ENCODE peak calls at places on chromosomes 3 and 15, in five cellular contexts. Z, S, C, N and O are unnamed samples. For H3K36me3, the result is how much of the 10 kb centered on the place peaks cover.

GRCh38 chr3:119831941-119832371 is 50.1 kb downstream of the NR1I2 start:
- DNase-seq in Z (no peak), N (no peak), C (no peak), S (no peak), O (no peak)

GRCh38 chr15:56491110-56491722 is 26.3 kb upstream of the MNS1 start:
- DNase-seq in N (peak), S (peak), C (no peak), Z (peak), O (no peak)

GRCh38 chr3:138440596-138440995 is 6.2 kb downstream of the ESYT3 start:
- DNase-seq in C (no peak), S (no peak), Z (no peak), N (no peak), O (no peak)

GRCh38 chr15:78327442-78327841 is 12.7 kb upstream of the CRABP1 start:
- DNase-seq in S (no peak), Z (no peak), N (no peak), C (no peak), O (no peak)

GRCh38 chr3:194272861-194273266 is 78.3 kb downstream of the CPN2 start:
- DNase-seq in N (peak), C (no peak), Z (peak), S (peak), O (peak)

GRCh38 chr3:21860657-21861056 is 109.6 kb upstream of the ZNF385D start:
- DNase-seq in C (no peak), Z (no peak), S (no peak), N (no peak), O (no peak)

GRCh38 chr3:64104006-64104405 is 80.7 kb upstream of the PSMD6 start:
- DNase-seq in S (no peak), N (no peak), Z (peak), C (no peak), O (no peak)

GRCh38 chr3:107432013-107432515 is 54.8 kb downstream of the CCDC54 start:
- DNase-seq in C (no peak), N (peak), S (no peak), Z (peak), O (no peak)

GRCh38 chr3:139759470-139759869 is 81.7 kb upstream of the NMNAT3 start:
- DNase-seq in S (no peak), C (no peak), N (no peak), Z (no peak), O (no peak)

GRCh38 chr3:50627407-50628051 is 10.6 kb downstream of the MAPKAPK3 start:
- DNase-seq in S (no peak), Z (no peak), C (no peak), N (no peak), O (no peak)

GRCh38 chr3:60146121-60146520 is 1096.3 kb upstream of the CFAP20DC start:
- DNase-seq in C (no peak), Z (no peak), S (no peak), N (no peak), O (no peak)

GRCh38 chr3:189304465-189305341 is 132.9 kb downstream of the TPRG1 start:
- DNase-seq in Z (peak), S (no peak), C (no peak), N (no peak), O (no peak)

GRCh38 chr3:48151058-48151806 is 37.0 kb downstream of the CDC25A start:
- DNase-seq in S (peak), Z (peak), C (no peak), N (peak), O (peak)

GRCh38 chr15:79071901-79072300 is 18.7 kb downstream of the RASGRF1 start:
- DNase-seq in N (peak), S (peak), Z (no peak), C (no peak), O (peak)

GRCh38 chr3:177597325-177598109 is 400.2 kb upstream of the TBL1XR1 start:
- DNase-seq in C (no peak), Z (no peak), N (peak), S (peak), O (no peak)

GRCh38 chr3:150577854-150578253 is 25.3 kb upstream of the SELENOT start:
- DNase-seq in C (no peak), N (no peak), S (no peak), Z (no peak), O (no peak)

GRCh38 chr3:99869621-99870020 is 52.0 kb downstream of the CMSS1 start:
- DNase-seq in S (no peak), Z (no peak), N (peak), C (no peak), O (no peak)

GRCh38 chr3:124811441-124811840 is 75.7 kb downstream of the ITGB5 start:
- DNase-seq in Z (no peak), C (no peak), S (no peak), N (no peak), O (no peak)

GRCh38 chr3:40532252-40532651 is 7.5 kb downstream of the ZNF621 start:
- DNase-seq in C (no peak), Z (no peak), S (no peak), N (no peak), O (no peak)

GRCh38 chr3:52225452-52226228 is at the start of gene TLR9:
- DNase-seq in C (no peak), Z (peak), S (no peak), N (no peak), O (peak)

GRCh38 chr15:72307036-72307435 is 12.9 kb downstream of the CELF6 start:
- DNase-seq in N (no peak), Z (no peak), S (peak), C (no peak), O (no peak)

GRCh38 chr3:126850370-126851085 is 132.4 kb upstream of the PLXNA1 start:
- DNase-seq in N (peak), Z (no peak), S (peak), C (no peak), O (peak)

GRCh38 chr3:25945836-25946235 is 155.9 kb downstream of the OXSM start:
- DNase-seq in Z (no peak), S (no peak), C (no peak), N (no peak), O (no peak)

GRCh38 chr15:69718916-69719315 is 266.3 kb downstream of the RPLP1 start:
- DNase-seq in N (peak), C (no peak), Z (no peak), S (no peak), O (peak)

GRCh38 chr3:60217156-60217911 is 1033.9 kb downstream of the FHIT start:
- DNase-seq in N (no peak), Z (no peak), S (no peak), C (no peak), O (no peak)

GRCh38 chr15:48784756-48785155 is 26.1 kb downstream of the CEP152 start:
- DNase-seq in N (no peak), Z (no peak), S (no peak), C (no peak), O (no peak)
- H3K36me3 ChIP-seq in N (under half), Z (under half), S (under half), C (under half), O (under half)

GRCh38 chr15:48340111-48340510 is 8.9 kb downstream of the DUT start:
- DNase-seq in Z (no peak), S (no peak), N (no peak), C (no peak), O (no peak)
- TF ChIP-seq POLR2A in Z (no peak), S (no peak), N (no peak), C (no peak), O (no peak)

GRCh38 chr3:183490653-183491052 is 62.2 kb upstream of the MCF2L2 start:
- DNase-seq in N (no peak), C (peak), S (no peak), Z (peak), O (no peak)
- H3K36me3 ChIP-seq in N (under half), C (under half), S (under half), Z (under half), O (under half)

DNA sequence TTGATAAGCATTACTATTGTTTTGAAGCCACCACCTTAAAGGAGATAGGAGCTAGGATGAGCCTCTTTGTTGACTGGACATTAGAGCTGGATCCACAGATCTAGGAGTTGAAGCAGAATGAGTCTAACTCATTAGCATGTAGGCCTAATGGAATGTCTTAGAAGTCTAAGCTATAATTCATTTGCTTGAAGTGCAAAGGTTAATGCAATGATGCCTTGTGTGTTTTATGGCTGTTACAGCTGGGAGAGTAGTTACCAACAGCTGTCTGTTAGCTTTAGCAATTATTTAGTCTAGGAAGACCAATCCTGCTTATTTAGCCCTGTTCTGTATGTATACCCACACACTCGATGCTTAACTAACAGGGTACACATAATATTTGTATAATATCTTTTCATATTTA is 419.3 kb downstream of the TUSC7 start:
- DNase-seq in C (no peak), Z (no peak), S (no peak), N (no peak), O (no peak)
- TF ChIP-seq POLR2A in C (no peak), Z (no peak), S (no peak), N (no peak), O (no peak)